ENCODE peak calls at places on chromosomes 6 and 20, in four cellular contexts. I is naive thymus-derived CD4-positive, alpha-beta T cell; Z is keratinocyte; B is breast epithelium. O is an unnamed sample.

GRCh38 chr6:148432405-148433195 is 90.0 kb downstream of the SASH1 start:
- DNase-seq in Z (no peak), I (no peak), B (peak; percentile 67), O (no peak)

GRCh38 chr20:10802201-10802600 is 128.4 kb upstream of the JAG1 start:
- DNase-seq in I (no peak), B (no peak), Z (no peak), O (no peak)

GRCh38 chr6:167699141-167700036 is 127.3 kb upstream of the AFDN start:
- DNase-seq in I (peak; percentile 57), Z (no peak), B (peak; percentile 48), O (peak; percentile 93)

GRCh38 chr6:26126394-26127221 is 39.4 kb downstream of the HFE start:
- DNase-seq in B (no peak), I (no peak), Z (no peak), O (no peak)

GRCh38 chr6:146028250-146028789 is 542 bp upstream of the GRM1 start:
- DNase-seq in B (no peak), I (peak; percentile 16), Z (peak; percentile 1), O (peak; percentile 78)

GRCh38 chr6:11235062-11235461 is 2.6 kb upstream of the NEDD9 start:
- DNase-seq in I (no peak), Z (no peak), B (no peak), O (no peak)

GRCh38 chr6:22717906-22718305 is 148.5 kb downstream of the HDGFL1 start:
- DNase-seq in I (no peak), Z (no peak), B (no peak), O (no peak)

GRCh38 chr6:142850653-142851434 is 94.1 kb downstream of the HIVEP2 start:
- DNase-seq in Z (no peak), I (no peak), B (no peak), O (no peak)

GRCh38 chr6:110331816-110332215 is 26.3 kb downstream of the METTL24 start:
- DNase-seq in I (no peak), Z (no peak), B (no peak), O (no peak)

GRCh38 chr20:37987602-37988290 is 45.5 kb downstream of the TTI1 start:
- DNase-seq in B (no peak), Z (no peak), I (no peak), O (no peak)

GRCh38 chr20:3786126-3786484 is 435 bp downstream of the CENPB start:
- DNase-seq in B (peak; percentile 50), Z (no peak), I (peak; percentile 44), O (no peak)

GRCh38 chr20:57122481-57123138 is 143.8 kb downstream of the BMP7 start:
- DNase-seq in B (no peak), Z (no peak), I (no peak), O (no peak)

GRCh38 chr20:18507218-18508191 is at the start of gene SEC23B:
- DNase-seq in B (peak; percentile 97), I (peak; percentile 99), Z (peak; percentile 90), O (peak; percentile 99)

GRCh38 chr6:125421853-125422252 is 120.1 kb upstream of the HDDC2 start:
- DNase-seq in I (no peak), Z (no peak), B (no peak), O (no peak)

GRCh38 chr6:18506387-18507017 is 119.4 kb downstream of the RNF144B start:
- DNase-seq in Z (no peak), B (no peak), I (no peak), O (no peak)

GRCh38 chr6:31736026-31736767 is at the start of gene CLIC1:
- DNase-seq in I (peak; percentile 38), Z (peak; percentile 59), B (peak; percentile 88), O (peak; percentile 95)

GRCh38 chr20:4711511-4711910 is 10.2 kb upstream of the PRND start:
- DNase-seq in I (no peak), Z (no peak), B (no peak), O (no peak)

GRCh38 chr6:136343275-136343674 is 53.6 kb upstream of the BCLAF1 start:
- DNase-seq in B (no peak), I (no peak), Z (no peak), O (no peak)

GRCh38 chr6:21200056-21200870 is 393.3 kb upstream of the SOX4 start:
- DNase-seq in I (no peak), B (no peak), Z (no peak), O (no peak)

GRCh38 chr20:51374961-51375360 is 167.6 kb downstream of the NFATC2 start:
- DNase-seq in B (no peak), Z (no peak), I (no peak), O (peak; percentile 67)

GRCh38 chr6:125316621-125317020 is 14.9 kb upstream of the HDDC2 start:
- DNase-seq in I (no peak), Z (no peak), B (peak; percentile 57), O (no peak)

GRCh38 chr6:126788961-126789365 is 329.5 kb upstream of the RSPO3 start:
- DNase-seq in B (no peak), Z (no peak), I (no peak), O (no peak)

GRCh38 chr6:140434761-140435160 is 1060.3 kb upstream of the CITED2 start:
- DNase-seq in Z (peak; percentile 19), I (no peak), B (no peak), O (no peak)

GRCh38 chr6:42279144-42279781 is 61.6 kb upstream of the MRPS10 start:
- DNase-seq in B (no peak), I (peak; percentile 7), Z (no peak), O (peak; percentile 85)

GRCh38 chr6:170174771-170175643 is 115.9 kb downstream of the DLL1 start:
- DNase-seq in I (no peak), Z (no peak), B (no peak), O (peak; percentile 65)

GRCh38 chr6:37036146-37036545 is 30.7 kb downstream of the FGD2 start:
- DNase-seq in I (no peak), B (no peak), Z (no peak), O (no peak)

GRCh38 chr6:24064106-24064505 is 61.9 kb upstream of the NRSN1 start:
- DNase-seq in I (no peak), Z (no peak), B (no peak), O (no peak)

GRCh38 chr20:64057628-64058498 is 5.1 kb upstream of the TCEA2 start:
- DNase-seq in Z (no peak), B (peak; percentile 43), I (peak; percentile 70), O (peak; percentile 95)

GRCh38 chr6:49202923-49203322 is 260.1 kb downstream of the MMUT start:
- DNase-seq in B (no peak), I (no peak), Z (no peak), O (no peak)

GRCh38 chr6:1043458-1043836 is 268.5 kb upstream of the FOXQ1 start:
- DNase-seq in B (no peak), Z (no peak), I (no peak), O (no peak)
- H3K27ac ChIP-seq in B (no peak overlapping the region), Z (no peak overlapping the region), I (no peak overlapping the region), O (no peak overlapping the region)

GRCh38 chr6:151324079-151324825 is 67.1 kb downstream of the ZBTB2 start:
- DNase-seq in I (peak; percentile 72), B (peak; percentile 51), Z (peak; percentile 48), O (peak; percentile 92)

GRCh38 chr6:151320140-151320539 is 71.2 kb downstream of the ZBTB2 start:
- DNase-seq in Z (no peak), B (no peak), I (no peak), O (no peak)

GRCh38 chr6:151317995-151318365 is 73.4 kb downstream of the ZBTB2 start:
- DNase-seq in B (no peak), I (no peak), Z (no peak), O (no peak)

GRCh38 chr6:151322570-151322969 is 68.8 kb downstream of the ZBTB2 start:
- DNase-seq in Z (no peak), I (no peak), B (no peak), O (no peak)

GRCh38 chr6:151321438-151321837 is 69.9 kb downstream of the ZBTB2 start:
- DNase-seq in Z (no peak), I (no peak), B (no peak), O (no peak)
- H3K36me3 ChIP-seq in Z (no peaks in the 10 kb centered on the region), I (no peaks in the 10 kb centered on the region), B (no peaks in the 10 kb centered on the region), O (no peaks in the 10 kb centered on the region)

GRCh38 chr6:12608016-12608860 is 108.3 kb upstream of the PHACTR1 start:
- DNase-seq in I (no peak), Z (peak; percentile 26), B (no peak), O (no peak)

GRCh38 chr6:12605888-12606345 is 110.7 kb upstream of the PHACTR1 start:
- DNase-seq in B (peak; percentile 40), I (peak; percentile 31), Z (peak; percentile 42), O (no peak)

GRCh38 chr6:12603711-12604049 is 112.9 kb upstream of the PHACTR1 start:
- DNase-seq in Z (no peak), B (no peak), I (no peak), O (no peak)

GRCh38 chr6:12608874-12609273 is 107.7 kb upstream of the PHACTR1 start:
- DNase-seq in I (no peak), B (no peak), Z (no peak), O (no peak)

DNA sequence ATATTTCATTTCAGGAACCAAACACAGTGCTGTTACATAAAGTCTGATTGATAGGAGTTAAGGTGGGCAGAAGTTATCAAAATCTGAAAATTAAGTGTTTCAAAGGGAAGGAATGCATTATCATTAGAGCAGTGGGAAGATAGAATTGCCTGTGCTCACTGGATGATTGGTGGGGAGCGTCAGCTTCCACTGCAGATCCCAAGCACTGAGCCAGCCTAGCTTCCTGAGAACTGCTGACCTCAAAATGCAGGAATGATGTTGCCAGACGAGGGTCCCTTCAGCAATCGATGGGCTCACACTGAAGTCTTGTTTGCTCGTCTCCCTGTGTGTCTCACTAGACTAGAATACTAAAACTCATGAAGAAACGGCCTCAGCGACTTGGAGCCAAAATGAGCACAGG is 110.0 kb upstream of the PHACTR1 start:
- DNase-seq in B (no peak), Z (no peak), I (no peak), O (no peak)
- H3K4me1 ChIP-seq in B (no peaks in the 10 kb centered on the region), Z (peaks cover 34% of the 10 kb centered on the region), I (no peaks in the 10 kb centered on the region), O (peaks cover 16% of the 10 kb centered on the region)

GRCh38 chr6:47251396-47251795 is 58.3 kb downstream of the TNFRSF21 start:
- DNase-seq in Z (no peak), I (no peak), B (no peak), O (no peak)

GRCh38 chr6:47253136-47253535 is 56.6 kb downstream of the TNFRSF21 start:
- DNase-seq in Z (no peak), I (no peak), B (no peak), O (no peak)

GRCh38 chr6:47248446-47248845 is 61.3 kb downstream of the TNFRSF21 start:
- DNase-seq in I (no peak), Z (no peak), B (no peak), O (no peak)

GRCh38 chr6:47252636-47253035 is 57.1 kb downstream of the TNFRSF21 start:
- DNase-seq in Z (no peak), I (peak; percentile 20), B (no peak), O (no peak)

DNA sequence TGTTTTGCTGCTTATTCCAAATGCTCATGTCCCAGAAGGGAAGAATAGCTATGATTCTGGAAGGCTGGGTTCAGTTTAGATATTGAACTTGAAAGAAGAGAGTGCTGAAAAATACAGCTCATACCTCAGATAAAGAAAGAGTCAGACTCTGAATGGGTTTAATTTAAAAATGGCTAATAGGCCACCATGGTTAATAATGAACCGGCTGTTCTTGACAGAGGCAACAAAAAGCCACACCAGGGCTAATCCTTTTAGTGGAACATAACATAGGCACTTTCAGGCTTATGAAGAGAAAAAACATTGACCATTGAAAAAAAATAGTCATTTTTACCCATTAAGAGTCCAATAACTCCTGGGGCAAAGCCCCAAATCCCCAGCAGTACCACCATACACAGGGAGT is 59.4 kb downstream of the TNFRSF21 start:
- DNase-seq in B (no peak), I (no peak), Z (no peak), O (no peak)
- H3K27ac ChIP-seq in B (no peak overlapping the region), I (no peak overlapping the region), Z (no peak overlapping the region), O (no peak overlapping the region)